ENCODE peak calls at places on chromosomes 13 and 19, in eight cellular contexts. P is heart left ventricle, R is Peyer's patch, U is transverse colon, Y is retinal pigment epithelial cell, A is pancreas, L is AG09309, I is HL-60. O is an unnamed sample.

GRCh38 chr13:36431204-36432105 is 840 bp upstream of the CCNA1 start:
- DNase-seq in P (no peak), R (no peak), U (no peak), Y (no peak), A (no peak), L (no peak), I (no peak), O (no peak)

GRCh38 chr13:20873348-20873747 is 29.2 kb downstream of the XPO4 start:
- DNase-seq in P (no peak), R (no peak), U (no peak), Y (no peak), A (no peak), L (peak; percentile 8), I (no peak), O (peak; percentile 22)

GRCh38 chr13:73874460-73874859 is 259.7 kb downstream of the KLF12 start:
- DNase-seq in P (no peak), R (no peak), U (no peak), Y (no peak), A (no peak), L (no peak), I (no peak), O (no peak)

GRCh38 chr19:17762505-17763229 is 11.4 kb downstream of the FCHO1 start:
- DNase-seq in P (no peak), R (no peak), U (peak; percentile 47), Y (no peak), A (no peak), L (no peak), I (no peak), O (peak; percentile 18)

GRCh38 chr13:97015661-97016350 is 21.5 kb upstream of the OXGR1 start:
- DNase-seq in P (no peak), R (no peak), U (no peak), Y (no peak), A (no peak), L (no peak), I (no peak), O (no peak)

GRCh38 chr19:37692956-37693660 is 26.5 kb downstream of the ZNF607 start:
- DNase-seq in P (no peak), R (no peak), U (no peak), Y (no peak), A (no peak), L (no peak), I (no peak), O (no peak)

GRCh38 chr13:60679131-60679530 is 282.1 kb downstream of the TDRD3 start:
- DNase-seq in P (no peak), R (no peak), U (no peak), Y (no peak), A (no peak), L (no peak), I (no peak), O (no peak)

GRCh38 chr13:81551036-81551435 is 1210.1 kb upstream of the SPRY2 start:
- DNase-seq in P (no peak), R (no peak), U (no peak), Y (no peak), A (no peak), L (no peak), I (peak; percentile 90), O (no peak)

GRCh38 chr19:46648070-46648960 is 12.3 kb upstream of the GNG8 start:
- DNase-seq in P (no peak), R (no peak), U (no peak), Y (no peak), A (no peak), L (no peak), I (no peak), O (no peak)

GRCh38 chr19:18415177-18415867 is 3.9 kb upstream of the SSBP4 start:
- DNase-seq in P (peak; percentile 91), R (no peak), U (peak; percentile 54), Y (no peak), A (no peak), L (no peak), I (peak; percentile 96), O (no peak)

GRCh38 chr19:13102666-13103584 is at the start of gene LYL1:
- DNase-seq in P (peak; percentile 94), R (peak; percentile 84), U (peak; percentile 76), Y (no peak), A (no peak), L (no peak), I (peak; percentile 92), O (no peak)

GRCh38 chr19:5913739-5914357 is at the start of gene CAPS:
- DNase-seq in P (peak; percentile 78), R (no peak), U (peak; percentile 78), Y (peak; percentile 39), A (peak; percentile 75), L (peak; percentile 53), I (no peak), O (no peak)

GRCh38 chr13:51453959-51454703 is 1.3 kb upstream of the INTS6 start:
- DNase-seq in P (peak; percentile 40), R (peak; percentile 25), U (peak; percentile 33), Y (no peak), A (peak; percentile 43), L (no peak), I (no peak), O (no peak)

GRCh38 chr13:50012396-50013169 is 2.7 kb upstream of the KCNRG start:
- DNase-seq in P (no peak), R (no peak), U (no peak), Y (no peak), A (no peak), L (no peak), I (no peak), O (no peak)

GRCh38 chr19:38658462-38659306 is 11.2 kb downstream of the ACTN4 start:
- DNase-seq in P (no peak), R (no peak), U (peak; percentile 56), Y (peak; percentile 98), A (peak; percentile 74), L (peak; percentile 99), I (no peak), O (peak; percentile 100)

GRCh38 chr13:96229356-96229755 is 139.4 kb downstream of the HS6ST3 start:
- DNase-seq in P (no peak), R (no peak), U (no peak), Y (no peak), A (no peak), L (no peak), I (no peak), O (no peak)

GRCh38 chr13:76826527-76826926 is 59.7 kb downstream of the KCTD12 start:
- DNase-seq in P (no peak), R (no peak), U (no peak), Y (no peak), A (no peak), L (no peak), I (no peak), O (no peak)

GRCh38 chr13:76820759-76821158 is 65.4 kb downstream of the KCTD12 start:
- DNase-seq in P (peak; percentile 76), R (no peak), U (no peak), Y (no peak), A (no peak), L (peak; percentile 17), I (no peak), O (no peak)

GRCh38 chr13:76825415-76825814 is 60.8 kb downstream of the KCTD12 start:
- DNase-seq in P (no peak), R (no peak), U (no peak), Y (no peak), A (no peak), L (no peak), I (no peak), O (no peak)

GRCh38 chr13:76823969-76824368 is 62.2 kb downstream of the KCTD12 start:
- DNase-seq in P (no peak), R (no peak), U (no peak), Y (no peak), A (no peak), L (no peak), I (no peak), O (no peak)

GRCh38 chr13:76822691-76823267 is 63.4 kb downstream of the KCTD12 start:
- DNase-seq in P (no peak), R (no peak), U (no peak), Y (no peak), A (no peak), L (peak; percentile 46), I (no peak), O (no peak)
- TF ChIP-seq CTCF in P (peak; percentile 24), R (peak; percentile 8), U (peak; percentile 28), Y (peak; percentile 12), A (no peak), L (peak; percentile 52), I (no peak), O (peak; percentile 19)

GRCh38 chr13:114145722-114146121 is 13.3 kb upstream of the RASA3 start:
- DNase-seq in P (no peak), R (no peak), U (no peak), Y (no peak), A (no peak), L (no peak), I (no peak), O (no peak)
- H3K4me3 ChIP-seq in P (no peak overlapping the region), R (no peak overlapping the region), U (no peak overlapping the region), Y (no peak overlapping the region), A (no peak overlapping the region), L (no peak overlapping the region), I (no peak overlapping the region), O (no peak overlapping the region)

GRCh38 chr13:29926077-29926476 is 75.7 kb upstream of the UBL3 start:
- DNase-seq in P (no peak), R (no peak), U (no peak), Y (no peak), A (no peak), L (no peak), I (no peak), O (no peak)
- TF ChIP-seq CTCF in P (no peak), R (no peak), U (no peak), Y (no peak), A (no peak), L (no peak), I (no peak), O (no peak)

GRCh38 chr19:53333071-53333465 is 481 bp upstream of the ZNF845 start:
- DNase-seq in P (peak; percentile 61), R (peak; percentile 30), U (peak; percentile 44), Y (no peak), A (no peak), L (no peak), I (no peak), O (peak; percentile 5)

GRCh38 chr19:53328967-53329366 is 4.6 kb upstream of the ZNF845 start:
- DNase-seq in P (peak; percentile 79), R (no peak), U (peak; percentile 17), Y (no peak), A (peak; percentile 36), L (no peak), I (no peak), O (no peak)

GRCh38 chr19:53333466-53334449 is at the start of gene ZNF845:
- DNase-seq in P (peak; percentile 97), R (peak; percentile 95), U (peak; percentile 98), Y (peak; percentile 62), A (peak; percentile 96), L (peak; percentile 55), I (peak; percentile 77), O (peak; percentile 74)

GRCh38 chr19:53332484-53332883 is 1.1 kb upstream of the ZNF845 start:
- DNase-seq in P (no peak), R (no peak), U (no peak), Y (no peak), A (no peak), L (no peak), I (no peak), O (no peak)
- H3K4me3 ChIP-seq in P (peak overlapping the region; percentile 44), R (no peak overlapping the region), U (no peak overlapping the region), Y (peak overlapping the region; percentile 98), A (no peak overlapping the region), L (peak overlapping the region; percentile 80), I (no peak overlapping the region), O (peak overlapping the region; percentile 95)

O was measured in astrocyte of the cerebellum.